ENCODE peak calls at places on chromosome 3, in eight cellular contexts. One of them, this sample, is unnamed.

GRCh38 chr3:80232760-80233159 is 465.0 kb upstream of the ROBO1 start:
- DNase-seq in fibroblast of mammary gland: peak; percentile 96
- DNase-seq in foreskin keratinocyte: peak; percentile 93
- DNase-seq in Jurkat, Clone E6-1: no peak
- DNase-seq in islet precursor cell: no peak
- DNase-seq in testis: no peak
- DNase-seq in activated naive CD4-positive, alpha-beta T cell: no peak
- DNase-seq in mesendoderm: peak; percentile 78
- DNase-seq in this sample: peak; percentile 18

GRCh38 chr3:11600501-11601282 is 43.0 kb downstream of the VGLL4 start:
- DNase-seq in fibroblast of mammary gland: peak; percentile 99
- DNase-seq in foreskin keratinocyte: peak; percentile 99
- DNase-seq in Jurkat, Clone E6-1: no peak
- DNase-seq in islet precursor cell: peak; percentile 100
- DNase-seq in testis: peak; percentile 82
- DNase-seq in activated naive CD4-positive, alpha-beta T cell: no peak
- DNase-seq in mesendoderm: peak; percentile 99
- DNase-seq in this sample: peak; percentile 94

GRCh38 chr3:128313181-128313725 is 153.4 kb downstream of the DNAJB8 start:
- DNase-seq in fibroblast of mammary gland: no peak
- DNase-seq in foreskin keratinocyte: no peak
- DNase-seq in Jurkat, Clone E6-1: no peak
- DNase-seq in islet precursor cell: peak; percentile 35
- DNase-seq in testis: no peak
- DNase-seq in activated naive CD4-positive, alpha-beta T cell: no peak
- DNase-seq in mesendoderm: no peak
- DNase-seq in this sample: no peak

GRCh38 chr3:46927718-46928073 is 48.8 kb downstream of the CCDC12 start:
- DNase-seq in fibroblast of mammary gland: no peak
- DNase-seq in foreskin keratinocyte: no peak
- DNase-seq in Jurkat, Clone E6-1: no peak
- DNase-seq in islet precursor cell: no peak
- DNase-seq in testis: no peak
- DNase-seq in activated naive CD4-positive, alpha-beta T cell: no peak
- DNase-seq in mesendoderm: no peak
- DNase-seq in this sample: no peak

GRCh38 chr3:27888562-27888961 is 166.4 kb upstream of the EOMES start:
- DNase-seq in fibroblast of mammary gland: peak; percentile 1
- DNase-seq in foreskin keratinocyte: no peak
- DNase-seq in Jurkat, Clone E6-1: no peak
- DNase-seq in islet precursor cell: no peak
- DNase-seq in testis: no peak
- DNase-seq in activated naive CD4-positive, alpha-beta T cell: no peak
- DNase-seq in mesendoderm: peak; percentile 83
- DNase-seq in this sample: no peak

GRCh38 chr3:171825222-171825828 is 15.0 kb upstream of the PLD1 start:
- DNase-seq in fibroblast of mammary gland: peak; percentile 98
- DNase-seq in foreskin keratinocyte: no peak
- DNase-seq in Jurkat, Clone E6-1: no peak
- DNase-seq in islet precursor cell: no peak
- DNase-seq in testis: no peak
- DNase-seq in activated naive CD4-positive, alpha-beta T cell: no peak
- DNase-seq in mesendoderm: peak; percentile 15
- DNase-seq in this sample: peak; percentile 56

GRCh38 chr3:39208463-39209055 is 16.2 kb upstream of the XIRP1 start:
- DNase-seq in fibroblast of mammary gland: peak; percentile 65
- DNase-seq in foreskin keratinocyte: peak; percentile 37
- DNase-seq in Jurkat, Clone E6-1: peak; percentile 69
- DNase-seq in islet precursor cell: no peak
- DNase-seq in testis: peak; percentile 57
- DNase-seq in activated naive CD4-positive, alpha-beta T cell: no peak
- DNase-seq in mesendoderm: peak; percentile 86
- DNase-seq in this sample: peak; percentile 76

GRCh38 chr3:13612829-13613228 is 63.9 kb downstream of the FBLN2 start:
- DNase-seq in fibroblast of mammary gland: peak; percentile 51
- DNase-seq in foreskin keratinocyte: peak; percentile 64
- DNase-seq in Jurkat, Clone E6-1: no peak
- DNase-seq in islet precursor cell: no peak
- DNase-seq in testis: peak; percentile 84
- DNase-seq in activated naive CD4-positive, alpha-beta T cell: no peak
- DNase-seq in mesendoderm: no peak
- DNase-seq in this sample: no peak

GRCh38 chr3:33125840-33126239 is 12.0 kb downstream of the CRTAP start:
- DNase-seq in fibroblast of mammary gland: no peak
- DNase-seq in foreskin keratinocyte: no peak
- DNase-seq in Jurkat, Clone E6-1: no peak
- DNase-seq in islet precursor cell: no peak
- DNase-seq in testis: no peak
- DNase-seq in activated naive CD4-positive, alpha-beta T cell: no peak
- DNase-seq in mesendoderm: no peak
- DNase-seq in this sample: no peak

GRCh38 chr3:94249491-94250079 is 186.7 kb downstream of the NSUN3 start:
- DNase-seq in fibroblast of mammary gland: peak; percentile 78
- DNase-seq in foreskin keratinocyte: peak; percentile 43
- DNase-seq in Jurkat, Clone E6-1: peak; percentile 44
- DNase-seq in islet precursor cell: peak; percentile 75
- DNase-seq in testis: peak; percentile 91
- DNase-seq in activated naive CD4-positive, alpha-beta T cell: peak; percentile 34
- DNase-seq in mesendoderm: peak; percentile 88
- DNase-seq in this sample: peak; percentile 80

GRCh38 chr3:167684389-167684993 is 30.7 kb upstream of the WDR49 start:
- DNase-seq in fibroblast of mammary gland: peak; percentile 68
- DNase-seq in foreskin keratinocyte: peak; percentile 39
- DNase-seq in Jurkat, Clone E6-1: peak; percentile 66
- DNase-seq in islet precursor cell: peak; percentile 53
- DNase-seq in testis: peak; percentile 79
- DNase-seq in activated naive CD4-positive, alpha-beta T cell: no peak
- DNase-seq in mesendoderm: peak; percentile 72
- DNase-seq in this sample: peak; percentile 82

GRCh38 chr3:54772707-54773106 is 155.2 kb downstream of the LRTM1 start:
- DNase-seq in fibroblast of mammary gland: no peak
- DNase-seq in foreskin keratinocyte: no peak
- DNase-seq in Jurkat, Clone E6-1: no peak
- DNase-seq in islet precursor cell: peak; percentile 72
- DNase-seq in testis: no peak
- DNase-seq in activated naive CD4-positive, alpha-beta T cell: no peak
- DNase-seq in mesendoderm: peak; percentile 35
- DNase-seq in this sample: no peak

This sample was measured in hepatocyte.